ENCODE peak calls at places on chromosomes 6 and 20, in eight cellular contexts. One of them, this sample, is unnamed.

GRCh38 chr6:10416863-10417641 is 2.2 kb upstream of the TFAP2A start:
- DNase-seq in GM12865: peak; percentile 39
- DNase-seq in activated gamma-delta T cell: no peak
- DNase-seq in activated T-cell treated with anti-CD3 and anti-CD28 coated beads, Interleukin-2, amount 50 U/mL, for 72 hours: no peak
- DNase-seq in mesothelial cell of epicardium: peak; percentile 50
- DNase-seq in DMS79: no peak
- DNase-seq in Caco-2: no peak
- DNase-seq in NCI-H1092: no peak
- DNase-seq in this sample: peak; percentile 17

GRCh38 chr6:5679696-5680494 is 326.8 kb downstream of the NRN1 start:
- DNase-seq in GM12865: no peak
- DNase-seq in activated gamma-delta T cell: no peak
- DNase-seq in activated T-cell treated with anti-CD3 and anti-CD28 coated beads, Interleukin-2, amount 50 U/mL, for 72 hours: no peak
- DNase-seq in mesothelial cell of epicardium: no peak
- DNase-seq in DMS79: no peak
- DNase-seq in Caco-2: no peak
- DNase-seq in NCI-H1092: no peak
- DNase-seq in this sample: no peak

GRCh38 chr6:91697010-91697694 is 1110.3 kb upstream of the MAP3K7 start:
- DNase-seq in GM12865: no peak
- DNase-seq in activated gamma-delta T cell: no peak
- DNase-seq in activated T-cell treated with anti-CD3 and anti-CD28 coated beads, Interleukin-2, amount 50 U/mL, for 72 hours: no peak
- DNase-seq in mesothelial cell of epicardium: no peak
- DNase-seq in DMS79: no peak
- DNase-seq in Caco-2: no peak
- DNase-seq in NCI-H1092: no peak
- DNase-seq in this sample: no peak

GRCh38 chr6:46098678-46099077 is 31.1 kb upstream of the ENPP4 start:
- DNase-seq in GM12865: no peak
- DNase-seq in activated gamma-delta T cell: no peak
- DNase-seq in activated T-cell treated with anti-CD3 and anti-CD28 coated beads, Interleukin-2, amount 50 U/mL, for 72 hours: no peak
- DNase-seq in mesothelial cell of epicardium: no peak
- DNase-seq in DMS79: peak; percentile 24
- DNase-seq in Caco-2: no peak
- DNase-seq in NCI-H1092: peak; percentile 38
- DNase-seq in this sample: peak; percentile 20

GRCh38 chr20:63941282-63942060 is 14.7 kb downstream of the UCKL1 start:
- DNase-seq in GM12865: peak; percentile 83
- DNase-seq in activated gamma-delta T cell: peak; percentile 41
- DNase-seq in activated T-cell treated with anti-CD3 and anti-CD28 coated beads, Interleukin-2, amount 50 U/mL, for 72 hours: peak; percentile 80
- DNase-seq in mesothelial cell of epicardium: no peak
- DNase-seq in DMS79: no peak
- DNase-seq in Caco-2: no peak
- DNase-seq in NCI-H1092: no peak
- DNase-seq in this sample: peak; percentile 82

GRCh38 chr6:36904096-36904495 is 18.3 kb downstream of the C6orf89 start:
- DNase-seq in GM12865: no peak
- DNase-seq in activated gamma-delta T cell: no peak
- DNase-seq in activated T-cell treated with anti-CD3 and anti-CD28 coated beads, Interleukin-2, amount 50 U/mL, for 72 hours: no peak
- DNase-seq in mesothelial cell of epicardium: no peak
- DNase-seq in DMS79: no peak
- DNase-seq in Caco-2: no peak
- DNase-seq in NCI-H1092: no peak
- DNase-seq in this sample: no peak

GRCh38 chr20:62427172-62428007 is at the start of gene RBBP8NL:
- DNase-seq in GM12865: no peak
- DNase-seq in activated gamma-delta T cell: no peak
- DNase-seq in activated T-cell treated with anti-CD3 and anti-CD28 coated beads, Interleukin-2, amount 50 U/mL, for 72 hours: no peak
- DNase-seq in mesothelial cell of epicardium: peak; percentile 89
- DNase-seq in DMS79: peak; percentile 95
- DNase-seq in Caco-2: peak; percentile 100
- DNase-seq in NCI-H1092: no peak
- DNase-seq in this sample: no peak

GRCh38 chr6:109793793-109794192 is 102.7 kb downstream of the FIG4 start:
- DNase-seq in GM12865: no peak
- DNase-seq in activated gamma-delta T cell: no peak
- DNase-seq in activated T-cell treated with anti-CD3 and anti-CD28 coated beads, Interleukin-2, amount 50 U/mL, for 72 hours: peak; percentile 23
- DNase-seq in mesothelial cell of epicardium: no peak
- DNase-seq in DMS79: peak; percentile 37
- DNase-seq in Caco-2: no peak
- DNase-seq in NCI-H1092: no peak
- DNase-seq in this sample: no peak

GRCh38 chr6:132392792-132393191 is 8.5 kb downstream of the MOXD1 start:
- DNase-seq in GM12865: peak; percentile 36
- DNase-seq in activated gamma-delta T cell: no peak
- DNase-seq in activated T-cell treated with anti-CD3 and anti-CD28 coated beads, Interleukin-2, amount 50 U/mL, for 72 hours: no peak
- DNase-seq in mesothelial cell of epicardium: no peak
- DNase-seq in DMS79: no peak
- DNase-seq in Caco-2: peak; percentile 37
- DNase-seq in NCI-H1092: no peak
- DNase-seq in this sample: no peak

GRCh38 chr20:62161347-62161746 is 17.8 kb downstream of the SS18L1 start:
- DNase-seq in GM12865: no peak
- DNase-seq in activated gamma-delta T cell: no peak
- DNase-seq in activated T-cell treated with anti-CD3 and anti-CD28 coated beads, Interleukin-2, amount 50 U/mL, for 72 hours: no peak
- DNase-seq in mesothelial cell of epicardium: no peak
- DNase-seq in DMS79: no peak
- DNase-seq in Caco-2: no peak
- DNase-seq in NCI-H1092: no peak
- DNase-seq in this sample: no peak

GRCh38 chr6:80457044-80457933 is 350.8 kb downstream of the BCKDHB start:
- DNase-seq in GM12865: no peak
- DNase-seq in activated gamma-delta T cell: no peak
- DNase-seq in activated T-cell treated with anti-CD3 and anti-CD28 coated beads, Interleukin-2, amount 50 U/mL, for 72 hours: no peak
- DNase-seq in mesothelial cell of epicardium: no peak
- DNase-seq in DMS79: no peak
- DNase-seq in Caco-2: no peak
- DNase-seq in NCI-H1092: no peak
- DNase-seq in this sample: peak; percentile 68

GRCh38 chr6:620166-620565 is 36.7 kb downstream of the HUS1B start:
- DNase-seq in GM12865: no peak
- DNase-seq in activated gamma-delta T cell: no peak
- DNase-seq in activated T-cell treated with anti-CD3 and anti-CD28 coated beads, Interleukin-2, amount 50 U/mL, for 72 hours: no peak
- DNase-seq in mesothelial cell of epicardium: no peak
- DNase-seq in DMS79: no peak
- DNase-seq in Caco-2: no peak
- DNase-seq in NCI-H1092: no peak
- DNase-seq in this sample: no peak

GRCh38 chr6:24517659-24518538 is 23.1 kb downstream of the ALDH5A1 start:
- DNase-seq in GM12865: peak; percentile 74
- DNase-seq in activated gamma-delta T cell: no peak
- DNase-seq in activated T-cell treated with anti-CD3 and anti-CD28 coated beads, Interleukin-2, amount 50 U/mL, for 72 hours: no peak
- DNase-seq in mesothelial cell of epicardium: no peak
- DNase-seq in DMS79: no peak
- DNase-seq in Caco-2: no peak
- DNase-seq in NCI-H1092: no peak
- DNase-seq in this sample: no peak

GRCh38 chr6:106087548-106088325 is 1.6 kb downstream of the PRDM1 start:
- DNase-seq in GM12865: no peak
- DNase-seq in activated gamma-delta T cell: no peak
- DNase-seq in activated T-cell treated with anti-CD3 and anti-CD28 coated beads, Interleukin-2, amount 50 U/mL, for 72 hours: no peak
- DNase-seq in mesothelial cell of epicardium: no peak
- DNase-seq in DMS79: no peak
- DNase-seq in Caco-2: no peak
- DNase-seq in NCI-H1092: no peak
- DNase-seq in this sample: no peak